ENCODE peak calls at places on chromosome 1, in five cellular contexts. One of them, this sample, is unnamed.

GRCh38 chr1:16375521-16376359 is 8.7 kb downstream of the SZRD1 start:
- DNase-seq in stimulated activated CD8-positive, alpha-beta memory T cell treated with anti-CD3 and anti-CD28 coated beads, Interleukin-15, amount 100 ng/mL, for 1 hour: no peak
- DNase-seq in T47D: no peak
- DNase-seq in GM04504: no peak
- DNase-seq in T-cell: no peak
- DNase-seq in this sample: no peak

GRCh38 chr1:218409946-218410510 is 64.9 kb downstream of the TGFB2 start:
- DNase-seq in stimulated activated CD8-positive, alpha-beta memory T cell treated with anti-CD3 and anti-CD28 coated beads, Interleukin-15, amount 100 ng/mL, for 1 hour: no peak
- DNase-seq in T47D: no peak
- DNase-seq in GM04504: no peak
- DNase-seq in T-cell: no peak
- DNase-seq in this sample: no peak

GRCh38 chr1:2082064-2082463 is 31.9 kb downstream of the PRKCZ start:
- DNase-seq in stimulated activated CD8-positive, alpha-beta memory T cell treated with anti-CD3 and anti-CD28 coated beads, Interleukin-15, amount 100 ng/mL, for 1 hour: no peak
- DNase-seq in T47D: peak
- DNase-seq in GM04504: no peak
- DNase-seq in T-cell: no peak
- DNase-seq in this sample: no peak

GRCh38 chr1:29837306-29837646 is 601.0 kb downstream of the PTPRU start:
- DNase-seq in stimulated activated CD8-positive, alpha-beta memory T cell treated with anti-CD3 and anti-CD28 coated beads, Interleukin-15, amount 100 ng/mL, for 1 hour: no peak
- DNase-seq in T47D: no peak
- DNase-seq in GM04504: no peak
- DNase-seq in T-cell: no peak
- DNase-seq in this sample: no peak

GRCh38 chr1:98046031-98046641 is 125.3 kb upstream of the DPYD start:
- DNase-seq in stimulated activated CD8-positive, alpha-beta memory T cell treated with anti-CD3 and anti-CD28 coated beads, Interleukin-15, amount 100 ng/mL, for 1 hour: no peak
- DNase-seq in T47D: no peak
- DNase-seq in GM04504: peak
- DNase-seq in T-cell: no peak
- DNase-seq in this sample: no peak

GRCh38 chr1:36321119-36321951 is 2.1 kb downstream of the EVA1B start:
- DNase-seq in stimulated activated CD8-positive, alpha-beta memory T cell treated with anti-CD3 and anti-CD28 coated beads, Interleukin-15, amount 100 ng/mL, for 1 hour: no peak
- DNase-seq in T47D: no peak
- DNase-seq in GM04504: peak
- DNase-seq in T-cell: no peak
- DNase-seq in this sample: no peak

GRCh38 chr1:7046314-7046713 is 261.1 kb downstream of the CAMTA1 start:
- DNase-seq in stimulated activated CD8-positive, alpha-beta memory T cell treated with anti-CD3 and anti-CD28 coated beads, Interleukin-15, amount 100 ng/mL, for 1 hour: no peak
- DNase-seq in T47D: peak
- DNase-seq in GM04504: peak
- DNase-seq in T-cell: no peak
- DNase-seq in this sample: peak

GRCh38 chr1:22636927-22637326 is 499 bp downstream of the C1QA start:
- DNase-seq in stimulated activated CD8-positive, alpha-beta memory T cell treated with anti-CD3 and anti-CD28 coated beads, Interleukin-15, amount 100 ng/mL, for 1 hour: no peak
- DNase-seq in T47D: peak
- DNase-seq in GM04504: no peak
- DNase-seq in T-cell: no peak
- DNase-seq in this sample: no peak

GRCh38 chr1:44250113-44250781 is 37.0 kb downstream of the DMAP1 start:
- DNase-seq in stimulated activated CD8-positive, alpha-beta memory T cell treated with anti-CD3 and anti-CD28 coated beads, Interleukin-15, amount 100 ng/mL, for 1 hour: no peak
- DNase-seq in T47D: no peak
- DNase-seq in GM04504: no peak
- DNase-seq in T-cell: no peak
- DNase-seq in this sample: no peak

GRCh38 chr1:24351918-24352637 is 32.9 kb downstream of the GRHL3 start:
- DNase-seq in stimulated activated CD8-positive, alpha-beta memory T cell treated with anti-CD3 and anti-CD28 coated beads, Interleukin-15, amount 100 ng/mL, for 1 hour: no peak
- DNase-seq in T47D: no peak
- DNase-seq in GM04504: no peak
- DNase-seq in T-cell: no peak
- DNase-seq in this sample: no peak

GRCh38 chr1:193229136-193229535 is 42.7 kb upstream of the B3GALT2 start:
- DNase-seq in stimulated activated CD8-positive, alpha-beta memory T cell treated with anti-CD3 and anti-CD28 coated beads, Interleukin-15, amount 100 ng/mL, for 1 hour: no peak
- DNase-seq in T47D: peak
- DNase-seq in GM04504: no peak
- DNase-seq in T-cell: no peak
- DNase-seq in this sample: no peak